ENCODE peak calls at places on chromosomes 12 and 14, in eight cellular contexts. One of them, this sample, is unnamed.

GRCh38 chr12:121538699-121539061 is 42.1 kb downstream of the KDM2B start:
- DNase-seq in endothelial cell of umbilical vein: no peak
- DNase-seq in K562: no peak
- DNase-seq in H1: no peak
- DNase-seq in GM12878: no peak
- DNase-seq in A549: peak
- DNase-seq in HepG2: peak
- DNase-seq in HCT116: peak
- DNase-seq in this sample: no peak

GRCh38 chr14:53355581-53356112 is 202.5 kb upstream of the DDHD1 start:
- DNase-seq in A549: peak
- DNase-seq in K562: no peak
- DNase-seq in HCT116: peak
- DNase-seq in H1: peak
- DNase-seq in endothelial cell of umbilical vein: peak
- DNase-seq in GM12878: no peak
- DNase-seq in HepG2: no peak
- DNase-seq in this sample: peak

GRCh38 chr12:120971299-120972180 is 6.8 kb upstream of the HNF1A start:
- DNase-seq in endothelial cell of umbilical vein: peak
- DNase-seq in HepG2: peak
- DNase-seq in H1: no peak
- DNase-seq in A549: peak
- DNase-seq in K562: peak
- DNase-seq in GM12878: peak
- DNase-seq in HCT116: peak
- DNase-seq in this sample: peak

GRCh38 chr12:109310247-109311125 is 1.4 kb upstream of the FOXN4 start:
- DNase-seq in HCT116: no peak
- DNase-seq in endothelial cell of umbilical vein: no peak
- DNase-seq in H1: no peak
- DNase-seq in K562: peak
- DNase-seq in A549: no peak
- DNase-seq in GM12878: no peak
- DNase-seq in HepG2: no peak
- DNase-seq in this sample: peak

GRCh38 chr12:23126794-23127193 is 501.8 kb downstream of the ETNK1 start:
- DNase-seq in HepG2: no peak
- DNase-seq in H1: no peak
- DNase-seq in A549: no peak
- DNase-seq in HCT116: no peak
- DNase-seq in endothelial cell of umbilical vein: no peak
- DNase-seq in K562: no peak
- DNase-seq in GM12878: no peak
- DNase-seq in this sample: no peak

GRCh38 chr14:34498684-34499412 is 36.8 kb upstream of the SPTSSA start:
- DNase-seq in HCT116: peak
- DNase-seq in A549: peak
- DNase-seq in HepG2: peak
- DNase-seq in endothelial cell of umbilical vein: peak
- DNase-seq in H1: no peak
- DNase-seq in GM12878: no peak
- DNase-seq in K562: no peak
- DNase-seq in this sample: peak

GRCh38 chr14:50964683-50965390 is 20.6 kb upstream of the PYGL start:
- DNase-seq in K562: no peak
- DNase-seq in A549: peak
- DNase-seq in H1: no peak
- DNase-seq in GM12878: no peak
- DNase-seq in HCT116: no peak
- DNase-seq in HepG2: peak
- DNase-seq in endothelial cell of umbilical vein: peak
- DNase-seq in this sample: no peak

GRCh38 chr12:11951209-11951608 is 119.5 kb upstream of the BCL2L14 start:
- DNase-seq in HCT116: no peak
- DNase-seq in endothelial cell of umbilical vein: no peak
- DNase-seq in HepG2: no peak
- DNase-seq in K562: no peak
- DNase-seq in GM12878: no peak
- DNase-seq in H1: no peak
- DNase-seq in A549: no peak
- DNase-seq in this sample: no peak

GRCh38 chr12:81798294-81798693 is 39.1 kb upstream of the PPFIA2 start:
- DNase-seq in K562: no peak
- DNase-seq in A549: no peak
- DNase-seq in HepG2: no peak
- DNase-seq in HCT116: no peak
- DNase-seq in endothelial cell of umbilical vein: no peak
- DNase-seq in GM12878: no peak
- DNase-seq in H1: no peak
- DNase-seq in this sample: no peak

GRCh38 chr12:49583361-49584094 is 15.6 kb upstream of the MCRS1 start:
- DNase-seq in H1: no peak
- DNase-seq in HCT116: no peak
- DNase-seq in HepG2: no peak
- DNase-seq in A549: no peak
- DNase-seq in GM12878: no peak
- DNase-seq in K562: no peak
- DNase-seq in endothelial cell of umbilical vein: no peak
- DNase-seq in this sample: no peak

GRCh38 chr12:49585477-49586445 is 17.8 kb upstream of the MCRS1 start:
- DNase-seq in HCT116: no peak
- DNase-seq in K562: no peak
- DNase-seq in HepG2: no peak
- DNase-seq in H1: no peak
- DNase-seq in endothelial cell of umbilical vein: no peak
- DNase-seq in GM12878: no peak
- DNase-seq in A549: no peak
- DNase-seq in this sample: no peak

GRCh38 chr12:49588281-49588680 is 17.2 kb downstream of the FAM186B start:
- DNase-seq in HepG2: no peak
- DNase-seq in K562: no peak
- DNase-seq in HCT116: no peak
- DNase-seq in endothelial cell of umbilical vein: no peak
- DNase-seq in GM12878: no peak
- DNase-seq in H1: no peak
- DNase-seq in A549: no peak
- DNase-seq in this sample: no peak

GRCh38 chr12:49587174-49587908 is 18.1 kb downstream of the FAM186B start:
- DNase-seq in endothelial cell of umbilical vein: no peak
- DNase-seq in K562: no peak
- DNase-seq in A549: peak
- DNase-seq in HCT116: no peak
- DNase-seq in GM12878: no peak
- DNase-seq in HepG2: no peak
- DNase-seq in H1: no peak
- DNase-seq in this sample: no peak

DNA sequence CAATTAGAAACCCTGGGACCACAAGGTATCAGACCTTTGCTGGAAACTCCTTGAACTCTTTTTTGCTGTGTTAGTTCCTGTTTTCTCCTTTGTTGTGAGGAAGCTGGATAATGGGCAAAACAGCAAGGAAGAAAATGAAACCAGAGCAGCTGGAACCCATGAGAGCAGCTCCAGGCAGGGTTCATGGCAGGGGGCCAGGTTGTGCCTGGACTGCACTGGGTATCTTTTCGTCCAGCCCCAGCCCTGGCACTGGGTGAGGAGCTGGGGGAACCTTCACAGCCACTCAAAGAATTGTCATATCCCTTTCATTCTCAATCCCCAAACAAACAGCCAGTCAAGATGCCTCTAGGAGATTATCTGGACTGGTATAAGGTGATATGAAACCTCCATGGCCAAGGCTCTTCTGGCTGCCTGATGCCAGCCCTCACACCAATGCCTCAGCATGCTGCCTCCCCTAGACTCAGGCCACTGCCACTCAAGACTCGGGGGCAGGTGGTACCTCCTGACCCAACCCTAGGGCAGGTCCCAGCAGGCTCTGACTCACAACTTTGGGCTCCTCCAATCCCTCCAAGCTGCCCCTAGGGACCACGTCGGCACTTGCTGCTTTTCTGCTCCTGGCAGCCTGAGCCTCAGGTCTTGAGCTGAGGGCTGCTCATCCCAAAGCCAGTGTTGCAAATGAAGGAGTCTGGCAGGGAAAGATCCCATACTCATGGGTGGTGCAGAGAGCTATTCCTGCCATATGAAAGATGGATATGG is 16.5 kb downstream of the FAM186B start:
- DNase-seq in H1: no peak
- DNase-seq in GM12878: no peak
- DNase-seq in endothelial cell of umbilical vein: no peak
- DNase-seq in K562: no peak
- DNase-seq in HCT116: no peak
- DNase-seq in HepG2: no peak
- DNase-seq in A549: no peak
- DNase-seq in this sample: peak
- TF ChIP-seq MAX in H1: no peak
- TF ChIP-seq MAX in GM12878: no peak
- TF ChIP-seq MAX in endothelial cell of umbilical vein: no peak
- TF ChIP-seq MAX in K562: no peak
- TF ChIP-seq MAX in HCT116: no peak
- TF ChIP-seq MAX in HepG2: no peak
- TF ChIP-seq MAX in A549: no peak
- TF ChIP-seq MAX in this sample: no peak

GRCh38 chr12:53223006-53223305 is 9.1 kb downstream of the RARG start:
- DNase-seq in HCT116: no peak
- DNase-seq in endothelial cell of umbilical vein: no peak
- DNase-seq in K562: no peak
- DNase-seq in GM12878: no peak
- DNase-seq in HepG2: no peak
- DNase-seq in H1: no peak
- DNase-seq in A549: no peak
- DNase-seq in this sample: no peak
- H3K4me3 ChIP-seq in HCT116: no peak
- H3K4me3 ChIP-seq in endothelial cell of umbilical vein: no peak
- H3K4me3 ChIP-seq in K562: no peak
- H3K4me3 ChIP-seq in GM12878: no peak
- H3K4me3 ChIP-seq in HepG2: peak
- H3K4me3 ChIP-seq in H1: no peak
- H3K4me3 ChIP-seq in A549: no peak
- H3K4me3 ChIP-seq in this sample: no peak

GRCh38 chr14:21993837-21994236 is 320.2 kb upstream of the OR4E1 start:
- DNase-seq in GM12878: no peak
- DNase-seq in endothelial cell of umbilical vein: no peak
- DNase-seq in HCT116: no peak
- DNase-seq in A549: no peak
- DNase-seq in HepG2: no peak
- DNase-seq in K562: no peak
- DNase-seq in H1: no peak
- DNase-seq in this sample: no peak

GRCh38 chr14:21999400-21999799 is 325.8 kb upstream of the OR4E1 start:
- DNase-seq in GM12878: no peak
- DNase-seq in HCT116: no peak
- DNase-seq in endothelial cell of umbilical vein: no peak
- DNase-seq in H1: no peak
- DNase-seq in HepG2: no peak
- DNase-seq in A549: no peak
- DNase-seq in K562: no peak
- DNase-seq in this sample: no peak

GRCh38 chr14:21995332-21995731 is 321.7 kb upstream of the OR4E1 start:
- DNase-seq in endothelial cell of umbilical vein: no peak
- DNase-seq in K562: no peak
- DNase-seq in HCT116: no peak
- DNase-seq in H1: no peak
- DNase-seq in A549: no peak
- DNase-seq in HepG2: no peak
- DNase-seq in GM12878: no peak
- DNase-seq in this sample: no peak

GRCh38 chr14:21993070-21993469 is 319.5 kb upstream of the OR4E1 start:
- DNase-seq in A549: no peak
- DNase-seq in K562: no peak
- DNase-seq in HepG2: no peak
- DNase-seq in H1: no peak
- DNase-seq in GM12878: no peak
- DNase-seq in HCT116: no peak
- DNase-seq in endothelial cell of umbilical vein: no peak
- DNase-seq in this sample: no peak

GRCh38 chr14:21997300-21997699 is 323.7 kb upstream of the OR4E1 start:
- DNase-seq in GM12878: no peak
- DNase-seq in HepG2: peak
- DNase-seq in H1: no peak
- DNase-seq in A549: no peak
- DNase-seq in HCT116: peak
- DNase-seq in endothelial cell of umbilical vein: peak
- DNase-seq in K562: peak
- DNase-seq in this sample: peak
- TF ChIP-seq MAX in GM12878: no peak
- TF ChIP-seq MAX in HepG2: no peak
- TF ChIP-seq MAX in H1: no peak
- TF ChIP-seq MAX in A549: no peak
- TF ChIP-seq MAX in HCT116: no peak
- TF ChIP-seq MAX in endothelial cell of umbilical vein: no peak
- TF ChIP-seq MAX in K562: no peak
- TF ChIP-seq MAX in this sample: no peak

GRCh38 chr14:44954750-44955149 is 7.0 kb downstream of the KLHL28 start:
- DNase-seq in HepG2: no peak
- DNase-seq in K562: no peak
- DNase-seq in endothelial cell of umbilical vein: no peak
- DNase-seq in A549: no peak
- DNase-seq in GM12878: no peak
- DNase-seq in HCT116: no peak
- DNase-seq in H1: no peak
- DNase-seq in this sample: no peak
- H3K4me3 ChIP-seq in HepG2: no peak
- H3K4me3 ChIP-seq in K562: no peak
- H3K4me3 ChIP-seq in endothelial cell of umbilical vein: no peak
- H3K4me3 ChIP-seq in A549: no peak
- H3K4me3 ChIP-seq in GM12878: no peak
- H3K4me3 ChIP-seq in HCT116: no peak
- H3K4me3 ChIP-seq in H1: no peak
- H3K4me3 ChIP-seq in this sample: no peak